ENCODE peak calls at places on chromosomes 13 and 19, in six cellular contexts. P is transverse colon, E is pancreas, J is ovary, S is GM23338, H is suprapubic skin. X is an unnamed sample.
A peak's percentile ranks its signal among the peaks of the same experiment; 100 is the strongest.

GRCh38 chr13:75186384-75186783 is 295.6 kb downstream of the TBC1D4 start:
- DNase-seq in S (no peak), P (no peak), H (no peak), J (no peak), E (no peak), X (peak; percentile 46)

GRCh38 chr13:57629821-57630235 is 1.7 kb upstream of the PCDH17 start:
- DNase-seq in S (peak; percentile 99), P (peak; percentile 27), E (peak; percentile 80), H (peak; percentile 82), J (peak; percentile 58), X (peak; percentile 97)

GRCh38 chr13:77460195-77460594 is 75.3 kb upstream of the SCEL start:
- DNase-seq in P (no peak), S (no peak), H (no peak), J (no peak), E (peak; percentile 25), X (no peak)

GRCh38 chr19:18469245-18470107 is 31.5 kb upstream of the ISYNA1 start:
- DNase-seq in E (no peak), S (peak; percentile 89), H (no peak), P (peak; percentile 71), J (peak; percentile 69), X (peak; percentile 70)

GRCh38 chr19:3363841-3364500 is 2.4 kb upstream of the NFIC start:
- DNase-seq in S (no peak), J (peak; percentile 37), E (no peak), P (no peak), H (no peak), X (no peak)

GRCh38 chr13:99051768-99052455 is 74.0 kb upstream of the DOCK9 start:
- DNase-seq in J (no peak), E (no peak), H (no peak), P (no peak), S (no peak), X (no peak)

GRCh38 chr19:33578697-33579096 is 43.1 kb upstream of the CHST8 start:
- DNase-seq in H (no peak), P (no peak), J (no peak), E (no peak), S (no peak), X (no peak)

GRCh38 chr13:59750860-59751259 is 412.9 kb downstream of the DIAPH3 start:
- DNase-seq in H (no peak), J (no peak), P (no peak), E (no peak), S (peak; percentile 95), X (peak; percentile 63)

GRCh38 chr19:17989425-17990094 is 18.4 kb upstream of the ARRDC2 start:
- DNase-seq in E (no peak), H (no peak), S (no peak), P (no peak), J (no peak), X (no peak)

GRCh38 chr13:44474122-44474910 is 100.7 kb downstream of the SERP2 start:
- DNase-seq in E (no peak), P (no peak), H (no peak), S (peak; percentile 38), J (no peak), X (peak; percentile 31)

GRCh38 chr13:98571955-98572662 is 4.8 kb downstream of the STK24 start:
- DNase-seq in S (no peak), J (no peak), P (peak; percentile 73), E (no peak), H (no peak), X (no peak)

GRCh38 chr13:44040070-44040753 is 160.5 kb downstream of the LACC1 start:
- DNase-seq in S (no peak), P (no peak), E (no peak), J (no peak), H (no peak), X (peak; percentile 60)

GRCh38 chr13:51154029-51154555 is 43.0 kb upstream of the C13orf42 start:
- DNase-seq in H (no peak), J (no peak), E (no peak), P (no peak), S (no peak), X (peak; percentile 80)

GRCh38 chr13:86445584-86446140 is 646.4 kb upstream of the SLITRK6 start:
- DNase-seq in H (no peak), E (no peak), P (no peak), S (no peak), J (no peak), X (no peak)

GRCh38 chr19:40921005-40921897 is 39.2 kb upstream of the CYP2A7 start:
- DNase-seq in J (peak; percentile 64), P (peak; percentile 83), H (no peak), E (peak; percentile 19), S (no peak), X (peak; percentile 26)

GRCh38 chr13:77548095-77548494 is 12.6 kb downstream of the SCEL start:
- DNase-seq in P (no peak), E (no peak), H (no peak), J (no peak), S (no peak), X (no peak)

GRCh38 chr13:46289260-46289955 is 77.7 kb downstream of the LRRC63 start:
- DNase-seq in J (no peak), E (no peak), H (no peak), S (no peak), P (no peak), X (no peak)

GRCh38 chr13:48804836-48805601 is 151.3 kb downstream of the CYSLTR2 start:
- DNase-seq in J (no peak), P (no peak), S (no peak), E (no peak), H (no peak), X (no peak)

GRCh38 chr19:12875086-12875485 is 6.2 kb downstream of the DNASE2 start:
- DNase-seq in J (no peak), P (no peak), S (no peak), H (no peak), E (no peak), X (no peak)

GRCh38 chr19:401836-402535 is 7.0 kb downstream of the C2CD4C start:
- DNase-seq in P (no peak), J (no peak), S (no peak), H (peak; percentile 64), E (no peak), X (no peak)

GRCh38 chr13:45527699-45528462 is 63.1 kb downstream of the COG3 start:
- DNase-seq in E (no peak), P (no peak), H (no peak), S (no peak), J (no peak), X (no peak)

GRCh38 chr19:4580961-4581380 is 21.5 kb upstream of the SEMA6B start:
- DNase-seq in H (no peak), J (no peak), S (no peak), P (no peak), E (no peak), X (no peak)
- H3K4me3 ChIP-seq in H (peak overlapping the region; percentile 42), J (peak overlapping the region; percentile 0), S (peak overlapping the region; percentile 80), P (no peak overlapping the region), E (no peak overlapping the region), X (peak overlapping the region; percentile 85)

DNA sequence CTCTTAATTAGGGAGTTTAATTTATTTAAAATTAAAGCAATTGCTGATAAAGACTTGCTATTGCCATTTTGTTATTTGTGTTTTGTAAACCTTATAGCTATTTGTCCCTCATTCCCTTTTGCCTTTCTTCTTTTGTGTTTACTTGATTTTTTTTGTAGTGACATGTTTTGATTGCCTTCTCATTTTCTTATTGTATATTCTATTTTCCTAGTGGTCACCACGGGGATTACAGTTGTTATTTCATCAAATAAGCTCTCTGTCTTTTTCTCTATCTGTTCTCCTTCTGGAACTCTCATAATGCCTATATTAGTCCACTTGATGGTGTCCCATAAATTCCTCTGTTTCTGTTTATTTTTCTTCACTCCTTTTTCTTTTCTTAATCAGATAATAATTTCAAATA is 64.4 kb upstream of the FRY start:
- DNase-seq in S (peak; percentile 12), E (no peak), H (no peak), P (no peak), J (no peak), X (no peak)
- TF ChIP-seq CTCF in S (peak; percentile 42), E (no peak), H (no peak), P (peak; percentile 24), J (no peak), X (peak; percentile 5)

GRCh38 chr19:15469513-15470297 is 5.4 kb upstream of the RASAL3 start:
- DNase-seq in S (peak; percentile 74), J (no peak), H (no peak), E (no peak), P (peak; percentile 24), X (peak; percentile 49)
- H3K27ac ChIP-seq in S (no peak overlapping the region), J (no peak overlapping the region), H (no peak overlapping the region), E (no peak overlapping the region), P (no peak overlapping the region), X (no peak overlapping the region)

GRCh38 chr19:45769054-45769782 is at the start of gene SIX5:
- DNase-seq in H (peak; percentile 99), J (peak; percentile 100), S (peak; percentile 99), P (peak; percentile 99), E (peak; percentile 97), X (peak; percentile 99)

GRCh38 chr19:45767410-45767880 is 1.6 kb downstream of the SIX5 start:
- DNase-seq in H (peak; percentile 93), J (peak; percentile 88), S (peak; percentile 79), E (peak; percentile 76), P (peak; percentile 74), X (peak; percentile 93)

GRCh38 chr19:45768644-45769053 is 403 bp downstream of the SIX5 start:
- DNase-seq in H (peak; percentile 81), S (peak; percentile 51), J (peak; percentile 76), P (peak; percentile 50), E (no peak), X (peak; percentile 64)

GRCh38 chr19:45766919-45767346 is 2.1 kb downstream of the SIX5 start:
- DNase-seq in P (no peak), H (no peak), J (no peak), E (peak; percentile 48), S (no peak), X (peak; percentile 27)

GRCh38 chr19:45767881-45768643 is 990 bp downstream of the SIX5 start:
- DNase-seq in E (peak; percentile 80), P (peak; percentile 70), S (peak; percentile 76), J (peak; percentile 83), H (peak; percentile 88), X (peak; percentile 74)
- H3K4me3 ChIP-seq in E (peak overlapping the region; percentile 74), P (peak overlapping the region; percentile 85), S (peak overlapping the region; percentile 83), J (peak overlapping the region; percentile 91), H (peak overlapping the region; percentile 86), X (peak overlapping the region; percentile 59)

DNA sequence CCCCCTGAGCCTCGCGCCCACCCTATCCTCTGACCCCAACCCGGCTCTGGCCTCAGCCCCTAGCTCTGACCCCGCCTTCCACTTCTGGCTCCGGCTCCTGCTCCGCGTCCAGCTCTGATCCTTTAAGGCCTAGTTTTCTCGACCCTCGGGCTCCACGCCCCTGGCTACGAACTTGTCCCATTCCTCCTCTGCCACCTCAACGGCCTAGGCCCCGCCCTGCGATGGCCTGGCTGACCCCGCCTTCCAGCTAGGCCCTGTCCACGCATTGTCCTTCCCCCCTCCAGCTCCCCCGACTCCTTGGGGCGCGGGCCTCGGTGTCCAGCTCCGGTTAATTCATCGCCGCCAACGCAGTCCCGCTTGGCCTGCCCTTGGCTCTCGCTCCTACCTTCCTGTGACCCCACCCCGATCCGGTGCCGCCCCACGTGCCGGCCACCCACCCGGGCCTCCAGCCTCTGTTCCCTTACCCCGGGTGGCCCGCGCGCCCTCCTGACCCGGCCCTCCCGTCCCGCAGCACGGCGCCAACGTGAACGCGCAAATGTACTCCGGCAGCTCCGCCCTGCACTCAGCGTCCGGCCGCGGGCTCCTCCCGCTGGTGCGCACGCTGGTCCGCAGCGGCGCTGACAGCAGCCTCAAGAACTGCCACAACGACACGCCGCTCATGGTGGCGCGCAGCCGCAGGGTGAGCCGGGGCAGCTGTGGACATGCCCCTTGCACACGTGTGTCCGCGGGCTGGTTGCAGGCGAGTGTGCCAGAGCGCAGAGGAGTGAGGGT is 9.4 kb downstream of the BCL3 start:
- DNase-seq in H (no peak), P (peak; percentile 40), S (peak; percentile 82), J (peak; percentile 82), E (no peak), X (peak; percentile 77)
- TF ChIP-seq CTCF in H (no peak), P (no peak), S (no peak), J (peak; percentile 34), E (no peak), X (peak; percentile 7)